ENCODE peak calls at places on chromosomes 16 and 17, in six cellular contexts. One of them, this sample, is unnamed.

GRCh38 chr17:79116575-79117368 is 42.1 kb downstream of the ENGASE start:
- DNase-seq in WTC11: no peak
- DNase-seq in K562: peak
- DNase-seq in HCT116: no peak
- DNase-seq in GM12878: no peak
- DNase-seq in HepG2: no peak
- DNase-seq in this sample: no peak

GRCh38 chr17:34756670-34757021 is 177.3 kb downstream of the TMEM132E start:
- DNase-seq in WTC11: peak
- DNase-seq in K562: no peak
- DNase-seq in HCT116: no peak
- DNase-seq in GM12878: no peak
- DNase-seq in HepG2: no peak
- DNase-seq in this sample: no peak

GRCh38 chr17:28367641-28368305 is 2.3 kb downstream of the VTN start:
- DNase-seq in WTC11: no peak
- DNase-seq in K562: no peak
- DNase-seq in HCT116: no peak
- DNase-seq in GM12878: no peak
- DNase-seq in HepG2: no peak
- DNase-seq in this sample: no peak

GRCh38 chr17:57747221-57748017 is 2.3 kb upstream of the CCDC182 start:
- DNase-seq in WTC11: no peak
- DNase-seq in K562: peak
- DNase-seq in HCT116: peak
- DNase-seq in GM12878: no peak
- DNase-seq in HepG2: peak
- DNase-seq in this sample: no peak

GRCh38 chr17:38369124-38369886 is 17.7 kb downstream of the SOCS7 start:
- DNase-seq in WTC11: no peak
- DNase-seq in K562: no peak
- DNase-seq in HCT116: no peak
- DNase-seq in GM12878: no peak
- DNase-seq in HepG2: no peak
- DNase-seq in this sample: no peak

GRCh38 chr17:50219939-50220465 is 18.6 kb upstream of the COL1A1 start:
- DNase-seq in WTC11: no peak
- DNase-seq in K562: no peak
- DNase-seq in HCT116: no peak
- DNase-seq in GM12878: no peak
- DNase-seq in HepG2: peak
- DNase-seq in this sample: no peak

GRCh38 chr16:50742521-50743150 is 750 bp downstream of the CYLD start:
- DNase-seq in WTC11: peak
- DNase-seq in K562: peak
- DNase-seq in HCT116: no peak
- DNase-seq in GM12878: no peak
- DNase-seq in HepG2: no peak
- DNase-seq in this sample: no peak

GRCh38 chr16:54873081-54873480 is 57.6 kb upstream of the IRX5 start:
- DNase-seq in WTC11: no peak
- DNase-seq in K562: no peak
- DNase-seq in HCT116: no peak
- DNase-seq in GM12878: no peak
- DNase-seq in HepG2: no peak
- DNase-seq in this sample: no peak

GRCh38 chr16:55695595-55695994 is 39.8 kb downstream of the SLC6A2 start:
- DNase-seq in WTC11: no peak
- DNase-seq in K562: no peak
- DNase-seq in HCT116: no peak
- DNase-seq in GM12878: no peak
- DNase-seq in HepG2: no peak
- DNase-seq in this sample: no peak

GRCh38 chr17:75571197-75571884 is 16.3 kb upstream of the MYO15B start:
- DNase-seq in WTC11: no peak
- DNase-seq in K562: no peak
- DNase-seq in HCT116: no peak
- DNase-seq in GM12878: peak
- DNase-seq in HepG2: no peak
- DNase-seq in this sample: no peak

GRCh38 chr17:61337247-61337812 is 62.3 kb upstream of the TBX2 start:
- DNase-seq in WTC11: no peak
- DNase-seq in K562: no peak
- DNase-seq in HCT116: no peak
- DNase-seq in GM12878: no peak
- DNase-seq in HepG2: no peak
- DNase-seq in this sample: no peak

GRCh38 chr16:51849715-51850114 is 697.2 kb downstream of the TOX3 start:
- DNase-seq in WTC11: no peak
- DNase-seq in K562: no peak
- DNase-seq in HCT116: no peak
- DNase-seq in GM12878: no peak
- DNase-seq in HepG2: no peak
- DNase-seq in this sample: no peak

GRCh38 chr17:75931062-75931461 is 9.8 kb downstream of the FBF1 start:
- DNase-seq in WTC11: no peak
- DNase-seq in K562: no peak
- DNase-seq in HCT116: no peak
- DNase-seq in GM12878: no peak
- DNase-seq in HepG2: no peak
- DNase-seq in this sample: no peak

GRCh38 chr17:21286771-21287702 is 2.5 kb downstream of the MAP2K3 start:
- DNase-seq in WTC11: no peak
- DNase-seq in K562: no peak
- DNase-seq in HCT116: peak
- DNase-seq in GM12878: no peak
- DNase-seq in HepG2: peak
- DNase-seq in this sample: no peak

GRCh38 chr17:63762106-63763078 is 11.0 kb downstream of the CCDC47 start:
- DNase-seq in WTC11: no peak
- DNase-seq in K562: no peak
- DNase-seq in HCT116: no peak
- DNase-seq in GM12878: no peak
- DNase-seq in HepG2: no peak
- DNase-seq in this sample: no peak

GRCh38 chr17:80036715-80037477 is 454 bp downstream of the CCDC40 start:
- DNase-seq in WTC11: peak
- DNase-seq in K562: peak
- DNase-seq in HCT116: no peak
- DNase-seq in GM12878: no peak
- DNase-seq in HepG2: peak
- DNase-seq in this sample: peak

GRCh38 chr17:31787857-31788570 is 71.0 kb downstream of the COPRS start:
- DNase-seq in WTC11: no peak
- DNase-seq in K562: peak
- DNase-seq in HCT116: peak
- DNase-seq in GM12878: no peak
- DNase-seq in HepG2: peak
- DNase-seq in this sample: no peak

GRCh38 chr16:67562526-67562917 is at the start of gene CTCF:
- DNase-seq in WTC11: peak
- DNase-seq in K562: peak
- DNase-seq in HCT116: peak
- DNase-seq in GM12878: no peak
- DNase-seq in HepG2: peak
- DNase-seq in this sample: no peak

GRCh38 chr16:71895679-71896385 is 501 bp downstream of the IST1 start:
- DNase-seq in WTC11: peak
- DNase-seq in K562: peak
- DNase-seq in HCT116: no peak
- DNase-seq in GM12878: no peak
- DNase-seq in HepG2: no peak
- DNase-seq in this sample: no peak

GRCh38 chr16:86697715-86698114 is 119.4 kb downstream of the FOXL1 start:
- DNase-seq in WTC11: no peak
- DNase-seq in K562: no peak
- DNase-seq in HCT116: no peak
- DNase-seq in GM12878: no peak
- DNase-seq in HepG2: no peak
- DNase-seq in this sample: no peak

GRCh38 chr17:72119963-72120877 is 600 bp upstream of the SOX9 start:
- DNase-seq in WTC11: peak
- DNase-seq in K562: no peak
- DNase-seq in HCT116: peak
- DNase-seq in GM12878: no peak
- DNase-seq in HepG2: peak
- DNase-seq in this sample: peak

GRCh38 chr17:63974594-63975192 is 2.0 kb upstream of the SCN4A start:
- DNase-seq in WTC11: no peak
- DNase-seq in K562: no peak
- DNase-seq in HCT116: peak
- DNase-seq in GM12878: no peak
- DNase-seq in HepG2: no peak
- DNase-seq in this sample: no peak

GRCh38 chr16:68247400-68247799 is 2.2 kb downstream of the PLA2G15 start:
- DNase-seq in WTC11: no peak
- DNase-seq in K562: no peak
- DNase-seq in HCT116: no peak
- DNase-seq in GM12878: no peak
- DNase-seq in HepG2: no peak
- DNase-seq in this sample: no peak

GRCh38 chr17:82495844-82496528 is 23.5 kb upstream of the FOXK2 start:
- DNase-seq in WTC11: peak
- DNase-seq in K562: no peak
- DNase-seq in HCT116: peak
- DNase-seq in GM12878: no peak
- DNase-seq in HepG2: peak
- DNase-seq in this sample: peak
- TF ChIP-seq ATF3 in WTC11: no peak
- TF ChIP-seq ATF3 in K562: no peak
- TF ChIP-seq ATF3 in HCT116: no peak
- TF ChIP-seq ATF3 in GM12878: no peak
- TF ChIP-seq ATF3 in HepG2: no peak
- TF ChIP-seq ATF3 in this sample: no peak

DNA sequence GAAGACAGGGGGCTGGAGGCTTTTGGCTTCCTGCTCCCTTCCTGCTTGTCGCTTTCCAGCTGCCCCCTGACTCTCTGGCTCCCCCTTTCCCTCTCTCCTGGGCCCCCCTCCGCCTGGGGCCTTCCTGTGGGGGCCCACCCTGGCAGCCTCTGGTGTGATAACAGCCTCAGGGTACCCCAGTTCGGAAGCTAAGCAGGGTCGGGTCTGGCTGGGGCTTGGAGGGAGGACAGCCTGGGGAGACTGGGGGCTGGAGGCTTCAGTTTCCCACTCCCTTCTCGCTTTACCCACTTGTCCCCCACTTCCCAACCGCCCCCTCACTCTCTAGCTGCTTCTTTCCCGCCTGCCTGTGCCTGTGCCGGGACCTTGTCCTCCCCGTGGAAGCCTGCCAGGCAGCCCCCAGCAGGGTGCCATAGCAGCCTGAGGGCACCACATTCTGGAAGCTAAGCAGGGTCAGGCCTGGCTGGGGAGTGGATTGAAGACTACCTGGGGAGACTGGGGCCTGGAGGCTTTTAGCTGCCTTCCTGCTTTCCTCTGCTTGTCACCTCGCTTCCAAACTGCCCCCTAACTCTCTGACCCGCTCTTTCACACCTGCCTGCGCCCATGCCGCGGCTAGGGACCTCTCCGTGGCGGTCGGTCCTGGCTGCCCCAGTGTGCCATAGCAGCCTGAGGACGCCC is 2275.5 kb downstream of the TP53TG3F start:
- DNase-seq in WTC11: no peak
- DNase-seq in K562: no peak
- DNase-seq in HCT116: no peak
- DNase-seq in GM12878: no peak
- DNase-seq in HepG2: no peak
- DNase-seq in this sample: no peak
- TF ChIP-seq ATF3 in WTC11: no peak
- TF ChIP-seq ATF3 in K562: no peak
- TF ChIP-seq ATF3 in HCT116: no peak
- TF ChIP-seq ATF3 in GM12878: no peak
- TF ChIP-seq ATF3 in HepG2: no peak
- TF ChIP-seq ATF3 in this sample: no peak

GRCh38 chr16:28090646-28091377 is 27.3 kb upstream of the GSG1L start:
- DNase-seq in WTC11: peak
- DNase-seq in K562: peak
- DNase-seq in HCT116: no peak
- DNase-seq in GM12878: no peak
- DNase-seq in HepG2: no peak
- DNase-seq in this sample: peak

GRCh38 chr16:28089992-28090365 is 26.5 kb upstream of the GSG1L start:
- DNase-seq in WTC11: no peak
- DNase-seq in K562: no peak
- DNase-seq in HCT116: no peak
- DNase-seq in GM12878: no peak
- DNase-seq in HepG2: no peak
- DNase-seq in this sample: no peak

GRCh38 chr16:28093383-28093725 is 29.8 kb upstream of the GSG1L start:
- DNase-seq in WTC11: no peak
- DNase-seq in K562: no peak
- DNase-seq in HCT116: no peak
- DNase-seq in GM12878: no peak
- DNase-seq in HepG2: no peak
- DNase-seq in this sample: no peak

GRCh38 chr16:28092721-28093382 is 29.3 kb upstream of the GSG1L start:
- DNase-seq in WTC11: no peak
- DNase-seq in K562: no peak
- DNase-seq in HCT116: no peak
- DNase-seq in GM12878: no peak
- DNase-seq in HepG2: no peak
- DNase-seq in this sample: no peak

GRCh38 chr16:28091706-28092105 is 28.2 kb upstream of the GSG1L start:
- DNase-seq in WTC11: no peak
- DNase-seq in K562: no peak
- DNase-seq in HCT116: no peak
- DNase-seq in GM12878: no peak
- DNase-seq in HepG2: no peak
- DNase-seq in this sample: no peak
- TF ChIP-seq ATF3 in WTC11: no peak
- TF ChIP-seq ATF3 in K562: no peak
- TF ChIP-seq ATF3 in HCT116: no peak
- TF ChIP-seq ATF3 in GM12878: no peak
- TF ChIP-seq ATF3 in HepG2: no peak
- TF ChIP-seq ATF3 in this sample: no peak

DNA sequence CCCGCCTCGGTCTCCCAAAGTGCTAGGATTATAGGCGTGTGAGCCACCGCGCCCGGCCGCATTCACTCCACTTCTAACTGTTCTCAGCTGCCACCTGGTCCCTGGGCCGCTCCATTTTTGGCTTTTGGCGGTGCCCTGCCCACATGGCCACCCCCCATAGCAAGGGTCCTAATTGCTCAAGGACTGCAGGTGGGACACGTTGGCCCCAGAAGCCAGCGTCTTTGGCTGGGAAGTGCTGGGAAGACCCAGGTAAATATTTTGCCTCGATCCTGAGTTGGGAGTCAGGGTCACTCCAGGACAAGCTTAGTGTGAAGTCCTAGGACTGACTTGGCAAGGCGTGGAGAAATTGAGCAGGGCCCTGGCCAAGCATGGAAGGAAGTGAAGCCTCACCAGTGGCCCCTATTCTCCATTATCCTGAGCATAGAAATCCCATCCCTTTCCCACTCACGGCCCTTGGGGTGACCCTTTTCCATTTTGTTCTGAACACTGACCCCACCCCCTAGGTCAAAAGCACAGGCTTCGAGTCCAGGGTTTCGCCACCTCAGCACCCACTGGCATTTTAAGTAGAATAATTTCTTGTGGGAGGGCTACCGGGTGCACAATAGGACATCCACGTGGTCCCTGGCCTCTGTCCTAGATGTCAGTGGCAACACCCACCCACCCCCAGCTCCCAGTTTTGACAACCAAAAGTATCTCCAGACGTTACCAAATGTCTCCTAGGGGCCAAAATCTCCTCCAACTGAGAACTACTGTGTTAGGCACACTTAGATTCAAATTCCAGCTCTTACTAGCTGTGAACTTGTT is 5.9 kb upstream of the WDR81 start:
- DNase-seq in WTC11: no peak
- DNase-seq in K562: no peak
- DNase-seq in HCT116: no peak
- DNase-seq in GM12878: no peak
- DNase-seq in HepG2: no peak
- DNase-seq in this sample: no peak
- TF ChIP-seq ATF3 in WTC11: no peak
- TF ChIP-seq ATF3 in K562: no peak
- TF ChIP-seq ATF3 in HCT116: no peak
- TF ChIP-seq ATF3 in GM12878: no peak
- TF ChIP-seq ATF3 in HepG2: no peak
- TF ChIP-seq ATF3 in this sample: no peak

This sample was measured in H1.